ENCODE peak calls at places on chromosomes 5 and 9, in five cellular contexts. M is mesenchymal stem cell, X is H9, T is neuronal stem cell, F is H1. K is an unnamed sample.

GRCh38 chr5:134464988-134465855 is 53.5 kb upstream of the CDKN2AIPNL start:
- DNase-seq in M (no peak), X (no peak), T (no peak), F (no peak), K (no peak)

GRCh38 chr9:96331236-96331947 is 29.4 kb upstream of the HSD17B3 start:
- DNase-seq in M (no peak), X (no peak), T (no peak), F (no peak), K (peak; percentile 38)

GRCh38 chr9:137436761-137437600 is 4.2 kb downstream of the ENTPD8 start:
- DNase-seq in M (no peak), X (no peak), T (no peak), F (no peak), K (no peak)

GRCh38 chr5:163564321-163564924 is 59.0 kb downstream of the MAT2B start:
- DNase-seq in M (peak; percentile 68), X (peak; percentile 39), T (peak; percentile 61), F (no peak), K (peak; percentile 87)

GRCh38 chr5:173742432-173742816 is 126.0 kb upstream of the BOD1 start:
- DNase-seq in M (no peak), X (no peak), T (no peak), F (no peak), K (no peak)

GRCh38 chr5:106875591-106876297 is 795.0 kb downstream of the EFNA5 start:
- DNase-seq in M (peak; percentile 26), X (peak; percentile 79), T (no peak), F (peak; percentile 25), K (peak; percentile 93)

GRCh38 chr5:157167219-157167621 is 1.2 kb upstream of the GARIN3 start:
- DNase-seq in M (peak; percentile 66), X (no peak), T (no peak), F (no peak), K (no peak)

GRCh38 chr5:38651806-38652205 is 95.4 kb upstream of the LIFR start:
- DNase-seq in M (peak; percentile 42), X (no peak), T (no peak), F (no peak), K (no peak)

GRCh38 chr9:84697494-84698114 is 28.1 kb downstream of the NTRK2 start:
- DNase-seq in M (peak; percentile 53), X (peak; percentile 93), T (peak; percentile 61), F (peak; percentile 80), K (peak; percentile 77)

GRCh38 chr5:130836729-130837660 is 328.1 kb downstream of the HINT1 start:
- DNase-seq in M (peak; percentile 41), X (no peak), T (no peak), F (no peak), K (no peak)

GRCh38 chr9:129887210-129888084 is 52.2 kb downstream of the USP20 start:
- DNase-seq in M (peak; percentile 86), X (no peak), T (no peak), F (no peak), K (peak; percentile 83)

GRCh38 chr5:1568201-1568979 is 44.6 kb upstream of the LPCAT1 start:
- DNase-seq in M (peak; percentile 93), X (no peak), T (no peak), F (no peak), K (peak; percentile 93)

GRCh38 chr5:16669776-16670175 is 53.0 kb upstream of the RETREG1 start:
- DNase-seq in M (peak; percentile 43), X (no peak), T (no peak), F (no peak), K (peak; percentile 21)

GRCh38 chr5:173808079-173808808 is 79.9 kb upstream of the CPEB4 start:
- DNase-seq in M (no peak), X (no peak), T (no peak), F (no peak), K (no peak)

GRCh38 chr5:105448251-105448650 is 1885.7 kb upstream of the NUDT12 start:
- DNase-seq in M (no peak), X (no peak), T (no peak), F (no peak), K (no peak)

GRCh38 chr5:7849531-7850240 is 1.2 kb downstream of the CFAP90 start:
- DNase-seq in M (peak; percentile 25), X (no peak), T (peak; percentile 62), F (no peak), K (peak; percentile 37)

GRCh38 chr5:103433216-103433615 is 129.4 kb downstream of the NUDT12 start:
- DNase-seq in M (no peak), X (no peak), T (no peak), F (no peak), K (no peak)

GRCh38 chr9:26170224-26170623 is 492.0 kb upstream of the TUSC1 start:
- DNase-seq in M (peak; percentile 54), X (no peak), T (no peak), F (no peak), K (no peak)

GRCh38 chr5:123951204-123951977 is 439.4 kb downstream of the CSNK1G3 start:
- DNase-seq in M (peak; percentile 96), X (no peak), T (no peak), F (no peak), K (no peak)

GRCh38 chr5:86613459-86613858 is 4.3 kb upstream of the COX7C start:
- DNase-seq in M (peak; percentile 8), X (no peak), T (no peak), F (no peak), K (no peak)

GRCh38 chr9:33850677-33851076 is 33.7 kb downstream of the UBE2R2 start:
- DNase-seq in M (no peak), X (no peak), T (no peak), F (no peak), K (no peak)

GRCh38 chr5:32531885-32532520 is 53.4 kb upstream of the SUB1 start:
- DNase-seq in M (peak; percentile 44), X (peak; percentile 61), T (no peak), F (peak; percentile 13), K (peak; percentile 94)

GRCh38 chr5:170861855-170862766 is at the start of gene RANBP17:
- DNase-seq in M (peak; percentile 82), X (peak; percentile 88), T (peak; percentile 71), F (peak; percentile 64), K (peak; percentile 87)

GRCh38 chr9:127203501-127204327 is 60.9 kb upstream of the GARNL3 start:
- DNase-seq in M (no peak), X (no peak), T (no peak), F (no peak), K (no peak)

GRCh38 chr5:39337516-39337915 is 26.8 kb downstream of the C9 start:
- DNase-seq in M (no peak), X (no peak), T (no peak), F (no peak), K (no peak)

GRCh38 chr5:116063950-116064349 is 20.9 kb upstream of the COMMD10 start:
- DNase-seq in M (no peak), X (no peak), T (no peak), F (no peak), K (no peak)

GRCh38 chr9:103992938-103993595 is 101.0 kb upstream of the SMC2 start:
- DNase-seq in M (no peak), X (no peak), T (no peak), F (no peak), K (no peak)

GRCh38 chr5:155929081-155929480 is 397.9 kb upstream of the SGCD start:
- DNase-seq in M (no peak), X (no peak), T (no peak), F (no peak), K (no peak)

GRCh38 chr5:18745591-18745987 is 1111.3 kb downstream of the TAF11L14 start:
- DNase-seq in M (no peak), X (no peak), T (no peak), F (no peak), K (no peak)

GRCh38 chr5:177604656-177605055 is 4.7 kb downstream of the B4GALT7 start:
- DNase-seq in M (no peak), X (no peak), T (no peak), F (no peak), K (no peak)

GRCh38 chr9:126462617-126463016 is 136.0 kb downstream of the MVB12B start:
- DNase-seq in M (no peak), X (peak; percentile 4), T (no peak), F (no peak), K (no peak)

DNA sequence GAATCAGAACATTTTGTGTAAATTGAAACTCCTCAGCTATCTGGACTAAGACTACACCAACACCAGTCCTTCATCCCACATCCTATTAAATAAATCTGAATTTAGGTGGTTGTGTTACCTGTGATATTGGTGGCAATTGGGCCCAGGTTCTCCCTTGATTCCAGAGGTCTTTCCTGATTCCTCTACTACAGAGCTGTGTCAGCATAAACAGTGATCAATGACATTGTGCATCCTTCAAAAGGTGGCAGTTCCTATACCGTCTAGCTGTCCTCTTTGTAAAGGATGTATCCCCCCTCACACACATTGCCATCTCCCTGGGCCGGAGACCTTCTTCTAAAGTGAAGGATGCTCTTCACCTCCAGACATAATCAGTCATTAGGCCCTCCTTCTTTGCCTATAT is 239.2 kb downstream of the FAM114A2 start:
- DNase-seq in M (no peak), X (no peak), T (no peak), F (no peak), K (no peak)
- H2BK12ac ChIP-seq in M (no peak overlapping the region), X (no peak overlapping the region), T (no peak overlapping the region), F (no peak overlapping the region), K (no peak overlapping the region)

GRCh38 chr9:35540315-35540714 is 50.4 kb downstream of the RUSC2 start:
- DNase-seq in M (no peak), X (no peak), T (no peak), F (no peak), K (no peak)

GRCh38 chr9:35533398-35533797 is 43.5 kb downstream of the RUSC2 start:
- DNase-seq in M (no peak), X (no peak), T (no peak), F (no peak), K (no peak)

GRCh38 chr9:35538361-35539234 is 48.7 kb downstream of the RUSC2 start:
- DNase-seq in M (peak; percentile 90), X (peak; percentile 75), T (peak; percentile 57), F (no peak), K (peak; percentile 84)

GRCh38 chr9:35537898-35538297 is 48.0 kb downstream of the RUSC2 start:
- DNase-seq in M (peak; percentile 64), X (no peak), T (no peak), F (no peak), K (no peak)
- H2BK12ac ChIP-seq in M (peak overlapping the region; percentile 79), X (peak overlapping the region; percentile 30), T (no peak overlapping the region), F (peak overlapping the region; percentile 78), K (peak overlapping the region; percentile 63)

DNA sequence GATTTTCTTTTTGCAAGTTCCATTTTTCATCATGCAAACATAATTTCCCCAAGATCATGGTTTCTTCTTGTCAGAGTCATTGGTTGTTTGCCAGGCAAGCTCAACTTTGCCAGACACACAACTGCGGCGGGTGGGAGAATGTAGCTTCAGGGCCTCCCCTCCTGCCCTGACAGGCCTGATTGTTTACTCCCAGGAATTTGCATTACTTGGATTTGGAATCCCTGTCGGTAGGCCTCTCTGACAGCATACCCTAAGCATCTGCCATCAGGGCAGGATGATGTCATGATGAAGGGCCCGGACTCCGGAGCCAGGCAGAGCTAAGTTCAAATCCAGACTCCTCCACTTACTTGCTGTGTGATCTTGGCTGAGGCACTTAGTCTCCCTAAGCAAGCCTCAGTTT is 15.0 kb downstream of the RPS14 start:
- DNase-seq in M (peak; percentile 83), X (no peak), T (no peak), F (no peak), K (peak; percentile 88)
- H2BK12ac ChIP-seq in M (no peak overlapping the region), X (no peak overlapping the region), T (no peak overlapping the region), F (no peak overlapping the region), K (no peak overlapping the region)

DNA sequence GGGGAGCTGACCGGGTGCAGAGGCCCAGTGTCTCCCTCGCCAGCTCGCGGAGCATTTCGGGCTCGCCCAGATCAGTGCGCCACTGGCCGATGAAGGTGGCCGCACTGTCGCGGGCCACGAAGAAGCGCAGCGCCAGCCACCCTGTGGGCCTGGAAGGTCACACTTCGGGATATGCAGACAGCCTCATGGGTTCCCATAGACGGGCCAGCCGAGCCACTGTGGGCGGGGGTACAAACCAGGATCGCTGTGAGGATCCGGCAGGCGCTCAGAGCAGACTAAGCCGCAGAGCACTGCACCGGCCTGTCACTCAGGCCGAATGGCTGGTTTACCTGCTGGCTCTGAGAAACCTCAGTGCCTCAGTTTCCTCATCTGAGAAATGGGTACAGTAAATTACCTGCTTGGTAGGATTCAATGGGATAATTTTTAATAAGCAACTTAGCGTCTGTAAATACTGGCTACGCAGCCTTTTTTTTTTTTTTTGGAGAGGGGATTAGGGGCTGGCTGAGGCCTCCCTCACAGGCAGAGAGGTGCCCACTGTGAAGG is 64.0 kb upstream of the IGFBPL1 start:
- DNase-seq in M (no peak), X (no peak), T (no peak), F (no peak), K (no peak)
- H2BK12ac ChIP-seq in M (no peak overlapping the region), X (no peak overlapping the region), T (no peak overlapping the region), F (no peak overlapping the region), K (no peak overlapping the region)